ENCODE peak calls at places on chromosomes 2 and 18, in eight cellular contexts. One of them, this sample, is unnamed.

GRCh38 chr18:957829-958228 is 53.2 kb downstream of the ADCYAP1 start:
- DNase-seq in aorta: no peak
- DNase-seq in ELR: no peak
- DNase-seq in foreskin fibroblast: no peak
- DNase-seq in Ammon's horn: no peak
- DNase-seq in renal cortical epithelial cell: no peak
- DNase-seq in upper lobe of right lung: no peak
- DNase-seq in EL: no peak
- DNase-seq in this sample: no peak

GRCh38 chr2:165238295-165238694 is 919 bp upstream of the SCN2A start:
- DNase-seq in EL: peak
- DNase-seq in ELR: peak
- DNase-seq in upper lobe of right lung: no peak
- DNase-seq in Ammon's horn: no peak
- DNase-seq in renal cortical epithelial cell: peak
- DNase-seq in foreskin fibroblast: peak
- DNase-seq in aorta: no peak
- DNase-seq in this sample: no peak

GRCh38 chr2:201126308-201127127 is 10.6 kb downstream of the CFLAR start:
- DNase-seq in EL: peak
- DNase-seq in upper lobe of right lung: no peak
- DNase-seq in foreskin fibroblast: no peak
- DNase-seq in ELR: peak
- DNase-seq in renal cortical epithelial cell: peak
- DNase-seq in Ammon's horn: no peak
- DNase-seq in aorta: no peak
- DNase-seq in this sample: no peak

GRCh38 chr2:101341901-101342624 is 33.6 kb upstream of the RNF149 start:
- DNase-seq in Ammon's horn: peak
- DNase-seq in upper lobe of right lung: peak
- DNase-seq in aorta: peak
- DNase-seq in foreskin fibroblast: peak
- DNase-seq in ELR: peak
- DNase-seq in EL: peak
- DNase-seq in renal cortical epithelial cell: peak
- DNase-seq in this sample: no peak

GRCh38 chr2:125405816-125406215 is 1250.1 kb upstream of the GYPC start:
- DNase-seq in EL: peak
- DNase-seq in ELR: peak
- DNase-seq in upper lobe of right lung: no peak
- DNase-seq in aorta: no peak
- DNase-seq in foreskin fibroblast: peak
- DNase-seq in renal cortical epithelial cell: peak
- DNase-seq in Ammon's horn: no peak
- DNase-seq in this sample: peak

GRCh38 chr2:195543063-195543462 is 114.0 kb upstream of the SLC39A10 start:
- DNase-seq in renal cortical epithelial cell: no peak
- DNase-seq in EL: no peak
- DNase-seq in foreskin fibroblast: no peak
- DNase-seq in upper lobe of right lung: no peak
- DNase-seq in aorta: no peak
- DNase-seq in ELR: no peak
- DNase-seq in Ammon's horn: no peak
- DNase-seq in this sample: no peak

GRCh38 chr2:201016859-201017258 is 53.4 kb upstream of the ORC2 start:
- DNase-seq in EL: no peak
- DNase-seq in foreskin fibroblast: no peak
- DNase-seq in renal cortical epithelial cell: no peak
- DNase-seq in Ammon's horn: no peak
- DNase-seq in ELR: no peak
- DNase-seq in aorta: no peak
- DNase-seq in upper lobe of right lung: no peak
- DNase-seq in this sample: no peak

GRCh38 chr2:190432567-190433231 is 24.5 kb downstream of the MFSD6 start:
- DNase-seq in foreskin fibroblast: no peak
- DNase-seq in aorta: no peak
- DNase-seq in Ammon's horn: no peak
- DNase-seq in renal cortical epithelial cell: no peak
- DNase-seq in upper lobe of right lung: no peak
- DNase-seq in ELR: no peak
- DNase-seq in EL: no peak
- DNase-seq in this sample: no peak

GRCh38 chr2:238308177-238308576 is 12.1 kb upstream of the TRAF3IP1 start:
- DNase-seq in upper lobe of right lung: peak
- DNase-seq in EL: no peak
- DNase-seq in ELR: peak
- DNase-seq in Ammon's horn: no peak
- DNase-seq in aorta: peak
- DNase-seq in foreskin fibroblast: no peak
- DNase-seq in renal cortical epithelial cell: no peak
- DNase-seq in this sample: no peak

GRCh38 chr2:60899230-60899891 is 18.0 kb downstream of the REL start:
- DNase-seq in foreskin fibroblast: no peak
- DNase-seq in Ammon's horn: no peak
- DNase-seq in EL: no peak
- DNase-seq in upper lobe of right lung: no peak
- DNase-seq in ELR: no peak
- DNase-seq in renal cortical epithelial cell: no peak
- DNase-seq in aorta: no peak
- DNase-seq in this sample: no peak

GRCh38 chr2:150485871-150486538 is 1.5 kb downstream of the RND3 start:
- DNase-seq in ELR: peak
- DNase-seq in EL: peak
- DNase-seq in aorta: peak
- DNase-seq in Ammon's horn: peak
- DNase-seq in foreskin fibroblast: peak
- DNase-seq in upper lobe of right lung: peak
- DNase-seq in renal cortical epithelial cell: peak
- DNase-seq in this sample: peak

GRCh38 chr2:78465707-78466106 is 559.8 kb upstream of the REG3G start:
- DNase-seq in foreskin fibroblast: no peak
- DNase-seq in upper lobe of right lung: no peak
- DNase-seq in Ammon's horn: peak
- DNase-seq in ELR: no peak
- DNase-seq in EL: no peak
- DNase-seq in renal cortical epithelial cell: no peak
- DNase-seq in aorta: no peak
- DNase-seq in this sample: no peak

GRCh38 chr2:21305581-21305980 is 181.8 kb downstream of the TDRD15 start:
- DNase-seq in Ammon's horn: no peak
- DNase-seq in renal cortical epithelial cell: no peak
- DNase-seq in foreskin fibroblast: no peak
- DNase-seq in upper lobe of right lung: no peak
- DNase-seq in ELR: no peak
- DNase-seq in EL: no peak
- DNase-seq in aorta: no peak
- DNase-seq in this sample: no peak

GRCh38 chr2:33723322-33723721 is 124.2 kb upstream of the FAM98A start:
- DNase-seq in upper lobe of right lung: no peak
- DNase-seq in ELR: no peak
- DNase-seq in foreskin fibroblast: no peak
- DNase-seq in Ammon's horn: no peak
- DNase-seq in aorta: no peak
- DNase-seq in EL: no peak
- DNase-seq in renal cortical epithelial cell: peak
- DNase-seq in this sample: no peak

GRCh38 chr2:84959045-84959493 is 11.9 kb upstream of the KCMF1 start:
- DNase-seq in ELR: peak
- DNase-seq in aorta: no peak
- DNase-seq in upper lobe of right lung: no peak
- DNase-seq in foreskin fibroblast: peak
- DNase-seq in renal cortical epithelial cell: peak
- DNase-seq in Ammon's horn: no peak
- DNase-seq in EL: peak
- DNase-seq in this sample: no peak

GRCh38 chr2:123993728-123994323 is 31.3 kb upstream of the CNTNAP5 start:
- DNase-seq in ELR: peak
- DNase-seq in aorta: no peak
- DNase-seq in Ammon's horn: peak
- DNase-seq in foreskin fibroblast: no peak
- DNase-seq in EL: peak
- DNase-seq in renal cortical epithelial cell: peak
- DNase-seq in upper lobe of right lung: no peak
- DNase-seq in this sample: no peak

GRCh38 chr2:30265441-30266015 is 34.2 kb downstream of the LBH start:
- DNase-seq in renal cortical epithelial cell: peak
- DNase-seq in ELR: peak
- DNase-seq in aorta: no peak
- DNase-seq in Ammon's horn: no peak
- DNase-seq in EL: peak
- DNase-seq in foreskin fibroblast: peak
- DNase-seq in upper lobe of right lung: no peak
- DNase-seq in this sample: no peak

GRCh38 chr2:31312898-31313297 is 78.9 kb downstream of the EHD3 start:
- DNase-seq in Ammon's horn: no peak
- DNase-seq in foreskin fibroblast: peak
- DNase-seq in aorta: no peak
- DNase-seq in EL: no peak
- DNase-seq in ELR: no peak
- DNase-seq in upper lobe of right lung: no peak
- DNase-seq in renal cortical epithelial cell: peak
- DNase-seq in this sample: no peak